ENCODE peak calls at places on chromosomes 6 and 20, in six cellular contexts. T, E, M, V, A and I are unnamed samples.

GRCh38 chr6:151164383-151164782 is 75.4 kb upstream of the AKAP12 start:
- DNase-seq in A (no peak), T (no peak), E (no peak), M (no peak), V (no peak), I (no peak)

GRCh38 chr6:56407883-56408282 is 160.5 kb upstream of the COL21A1 start:
- DNase-seq in T (no peak), A (no peak), E (no peak), V (no peak), M (no peak), I (no peak)

GRCh38 chr20:48875914-48876240 is 45.6 kb upstream of the ARFGEF2 start:
- DNase-seq in E (no peak), V (no peak), A (no peak), T (no peak), M (peak), I (no peak)

GRCh38 chr20:12965880-12966270 is 42.9 kb upstream of the SPTLC3 start:
- DNase-seq in T (no peak), V (no peak), M (no peak), E (no peak), A (no peak), I (no peak)

GRCh38 chr6:38067263-38067980 is 247.9 kb downstream of the ZFAND3 start:
- DNase-seq in V (no peak), M (no peak), E (no peak), T (no peak), A (no peak), I (no peak)

GRCh38 chr6:12605888-12606345 is 110.7 kb upstream of the PHACTR1 start:
- DNase-seq in V (no peak), A (peak), E (peak), T (peak), M (no peak), I (no peak)

GRCh38 chr20:48335421-48336090 is 492.2 kb downstream of the PREX1 start:
- DNase-seq in T (no peak), E (no peak), V (no peak), A (no peak), M (no peak), I (no peak)

GRCh38 chr6:12614468-12614867 is 102.1 kb upstream of the PHACTR1 start:
- DNase-seq in E (no peak), V (no peak), A (no peak), M (no peak), T (no peak), I (no peak)

GRCh38 chr6:18209539-18210197 is 54.4 kb downstream of the KDM1B start:
- DNase-seq in V (no peak), E (peak), M (no peak), A (no peak), T (no peak), I (no peak)

DNA sequence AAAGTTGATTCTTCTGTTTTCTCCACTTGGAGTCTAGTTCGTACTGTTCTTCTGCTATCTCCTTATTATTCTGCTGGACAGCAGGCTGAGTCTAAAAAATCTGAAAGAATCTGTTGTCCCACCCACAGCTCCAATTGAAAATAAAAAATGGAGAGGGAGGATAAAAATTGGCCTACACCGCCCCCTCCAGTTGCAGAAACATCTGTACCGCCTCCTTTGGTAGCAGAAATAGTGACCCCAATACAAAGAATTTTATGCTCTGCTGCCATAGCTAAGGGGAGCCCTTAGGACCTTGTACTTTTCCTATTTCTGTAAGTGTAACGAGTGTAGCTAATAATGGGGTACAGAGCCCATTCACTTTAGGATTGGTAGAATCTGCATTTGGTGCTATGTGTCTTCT is 4.9 kb upstream of the FKBP1A start:
- DNase-seq in A (no peak), T (no peak), V (no peak), E (no peak), M (no peak), I (no peak)
- TF ChIP-seq CTCF in A (no peak), T (peak), V (no peak), E (no peak), M (no peak), I (no peak)

GRCh38 chr6:159830481-159831372 is 30.7 kb downstream of the PNLDC1 start:
- DNase-seq in A (no peak), T (no peak), V (no peak), M (no peak), E (no peak), I (peak)

GRCh38 chr6:159832941-159833340 is 32.9 kb downstream of the PNLDC1 start:
- DNase-seq in A (peak), T (no peak), V (no peak), E (no peak), M (no peak), I (no peak)

GRCh38 chr6:159833997-159834601 is 34.0 kb downstream of the PNLDC1 start:
- DNase-seq in V (no peak), M (no peak), A (no peak), E (no peak), T (no peak), I (no peak)

GRCh38 chr6:159831373-159831679 is 31.2 kb downstream of the PNLDC1 start:
- DNase-seq in A (no peak), T (peak), V (no peak), M (no peak), E (no peak), I (no peak)

GRCh38 chr6:159833556-159833955 is 33.5 kb downstream of the PNLDC1 start:
- DNase-seq in V (no peak), E (no peak), A (no peak), M (no peak), T (no peak), I (no peak)
- TF ChIP-seq CTCF in V (no peak), E (no peak), A (no peak), M (no peak), T (no peak), I (no peak)

DNA sequence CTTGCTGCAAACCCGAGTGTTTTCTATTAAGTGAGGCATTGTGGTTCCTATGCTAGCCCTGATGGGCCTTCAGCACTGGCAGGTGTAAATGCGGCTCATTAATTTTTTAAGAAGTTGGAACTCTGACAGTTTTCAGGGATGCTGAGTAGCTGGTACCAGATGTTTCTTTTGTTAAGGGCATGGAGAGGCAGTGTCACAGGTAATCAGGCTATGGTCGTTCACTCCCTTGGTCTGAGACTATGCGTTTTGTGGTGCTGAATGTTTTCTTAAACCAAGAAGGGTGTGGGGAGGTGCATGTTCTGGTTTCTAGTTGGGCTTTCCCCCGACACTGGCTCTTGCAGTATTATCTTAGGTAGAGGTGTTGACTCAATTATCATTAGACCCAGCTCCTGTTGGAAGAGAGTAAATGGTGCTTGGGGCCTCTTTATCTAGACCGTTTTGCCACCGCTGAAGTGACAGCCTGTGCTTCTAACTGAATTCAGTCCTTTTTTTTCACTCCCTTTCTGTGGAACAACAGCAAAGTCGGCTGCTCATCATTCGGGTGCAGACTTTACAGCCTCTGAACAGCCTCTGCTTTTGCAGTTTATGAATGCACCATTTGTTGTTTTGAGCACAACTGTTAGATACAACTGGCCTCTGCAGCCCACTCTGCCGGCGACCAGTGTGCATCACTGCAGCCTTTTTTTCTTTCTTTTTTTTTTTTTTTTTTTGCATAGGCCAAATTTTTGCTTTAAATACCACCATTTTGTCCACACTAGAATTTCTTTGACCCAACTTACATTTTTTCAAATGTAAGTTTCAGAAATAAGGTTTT is 35.6 kb downstream of the RREB1 start:
- DNase-seq in A (no peak), M (no peak), T (no peak), E (peak), V (no peak), I (no peak)
- TF ChIP-seq CTCF in A (no peak), M (no peak), T (no peak), E (peak), V (no peak), I (no peak)

GRCh38 chr6:20058912-20059311 is 153.4 kb downstream of the MBOAT1 start:
- DNase-seq in A (no peak), E (no peak), T (no peak), M (no peak), V (no peak), I (no peak)
- TF ChIP-seq CTCF in A (peak), E (no peak), T (no peak), M (no peak), V (no peak), I (no peak)

GRCh38 chr20:39289316-39289715 is 327.2 kb downstream of the DHX35 start:
- DNase-seq in T (no peak), A (no peak), E (no peak), V (no peak), M (no peak), I (no peak)
- TF ChIP-seq CTCF in T (no peak), A (peak), E (peak), V (peak), M (no peak), I (no peak)

DNA sequence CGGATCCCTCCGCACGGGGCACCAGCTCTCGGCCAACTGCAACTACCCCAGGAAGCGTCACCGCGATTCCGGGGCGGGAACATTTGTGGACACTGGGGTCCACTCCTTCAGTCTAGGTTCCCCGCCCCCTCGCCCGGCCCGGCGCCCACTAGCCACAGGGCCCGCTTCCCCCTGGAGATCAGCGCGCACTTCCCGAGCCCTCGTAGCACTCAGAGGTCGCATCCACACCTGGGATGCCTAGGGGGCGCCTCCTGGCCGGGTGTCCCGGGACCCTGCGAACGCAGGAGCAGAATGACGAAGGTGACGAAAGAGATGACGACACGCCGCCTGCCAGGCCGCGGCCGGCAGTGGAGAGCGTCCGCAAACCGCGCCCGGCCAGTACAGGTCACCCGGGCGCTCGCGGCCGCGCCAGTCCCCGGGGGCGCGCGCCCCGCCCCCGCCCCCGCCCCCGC is 309 bp upstream of the AIG1 start:
- DNase-seq in T (peak), M (peak), V (peak), E (peak), A (no peak), I (no peak)
- TF ChIP-seq CTCF in T (peak), M (no peak), V (no peak), E (peak), A (no peak), I (peak)

GRCh38 chr6:35328108-35328723 is 14.1 kb upstream of the PPARD start:
- DNase-seq in T (no peak), E (peak), V (no peak), M (no peak), A (no peak), I (no peak)

GRCh38 chr6:35330541-35331119 is 11.7 kb upstream of the PPARD start:
- DNase-seq in M (no peak), E (no peak), A (no peak), V (no peak), T (no peak), I (no peak)

GRCh38 chr6:35327349-35328027 is 14.9 kb upstream of the PPARD start:
- DNase-seq in E (peak), V (peak), M (peak), A (no peak), T (peak), I (no peak)
- TF ChIP-seq CTCF in E (peak), V (peak), M (peak), A (peak), T (peak), I (peak)

GRCh38 chr6:32154514-32155161 is 697 bp downstream of the PPT2 start:
- DNase-seq in V (peak), A (no peak), E (peak), M (no peak), T (peak), I (peak)

GRCh38 chr6:32152414-32153251 is 894 bp upstream of the PRRT1 start:
- DNase-seq in T (no peak), E (no peak), V (no peak), A (no peak), M (no peak), I (no peak)

GRCh38 chr6:32153835-32154513 is at the start of gene PPT2:
- DNase-seq in E (peak), T (peak), A (no peak), V (peak), M (peak), I (peak)

GRCh38 chr6:32151885-32152311 is at the start of gene PRRT1:
- DNase-seq in E (no peak), V (no peak), T (no peak), A (no peak), M (no peak), I (no peak)

DNA sequence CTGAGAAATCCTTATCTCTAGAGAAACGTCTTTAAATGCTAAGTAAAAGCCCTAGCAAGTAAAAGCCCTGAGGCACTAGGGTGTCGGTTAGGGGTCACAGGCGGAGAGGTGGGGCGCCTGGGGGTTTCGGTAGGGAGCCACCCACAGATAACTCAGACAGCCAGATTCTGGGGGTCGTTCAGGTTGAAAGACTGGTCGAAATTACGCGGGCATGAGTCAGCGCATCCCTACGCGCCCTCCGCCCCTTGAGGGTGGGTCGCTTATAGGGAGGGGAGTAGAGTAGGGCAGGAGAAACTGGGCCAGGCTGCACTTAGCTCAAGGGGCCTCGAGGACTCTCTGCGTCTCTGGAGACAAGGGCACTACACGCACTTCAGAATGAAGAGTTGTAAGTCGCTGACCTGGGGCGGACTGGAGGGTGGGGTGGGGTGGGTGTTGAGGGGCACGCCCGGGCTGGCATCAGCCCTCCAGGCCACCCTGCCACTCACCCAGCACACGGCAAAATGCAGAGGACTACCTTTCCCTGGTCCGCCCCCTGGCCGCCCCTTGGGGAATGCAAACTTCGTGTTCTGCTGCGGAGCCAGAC is 598 bp upstream of the PPT2 start:
- DNase-seq in V (peak), M (no peak), A (no peak), E (peak), T (no peak), I (peak)
- TF ChIP-seq CTCF in V (peak), M (no peak), A (peak), E (peak), T (peak), I (no peak)